ENCODE peak calls at places on chromosomes 7 and 10, in four cellular contexts. V is neuronal stem cell, M is stomach, Q is IMR-90. R is an unnamed sample.

GRCh38 chr10:9166770-9167169 is 1112.3 kb downstream of the GATA3 start:
- DNase-seq in M (no peak), V (no peak), Q (no peak), R (no peak)

GRCh38 chr10:98030093-98030821 is at the start of gene CRTAC1:
- DNase-seq in V (peak), Q (no peak), M (peak), R (peak)

GRCh38 chr10:86303626-86304025 is 63.0 kb downstream of the GRID1 start:
- DNase-seq in Q (no peak), V (no peak), M (peak), R (no peak)

GRCh38 chr10:36381748-36382147 is 739.7 kb upstream of the FZD8 start:
- DNase-seq in Q (no peak), V (no peak), M (no peak), R (no peak)

GRCh38 chr10:75281980-75282379 is 46.2 kb upstream of the COMTD1 start:
- DNase-seq in M (no peak), Q (no peak), V (no peak), R (no peak)

GRCh38 chr7:107999814-108000560 is 3.0 kb downstream of the LAMB1 start:
- DNase-seq in Q (peak), V (no peak), M (no peak), R (no peak)

GRCh38 chr7:34675749-34676374 is 17.8 kb downstream of the NPSR1 start:
- DNase-seq in Q (no peak), V (peak), M (no peak), R (no peak)

GRCh38 chr10:62528441-62528840 is 154.3 kb downstream of the ZNF365 start:
- DNase-seq in Q (no peak), V (no peak), M (no peak), R (no peak)

GRCh38 chr7:107742678-107743566 is 1.0 kb upstream of the CBLL1 start:
- DNase-seq in M (peak), V (peak), Q (no peak), R (peak)

GRCh38 chr7:29113384-29114102 is 32.8 kb downstream of the CPVL start:
- DNase-seq in Q (no peak), M (no peak), V (no peak), R (no peak)

GRCh38 chr7:133434246-133434865 is 181.5 kb downstream of the EXOC4 start:
- DNase-seq in Q (peak), V (no peak), M (no peak), R (no peak)

GRCh38 chr7:29135851-29136250 is 10.5 kb downstream of the CPVL start:
- DNase-seq in Q (no peak), V (no peak), M (no peak), R (no peak)

GRCh38 chr10:75508239-75508813 is 76.9 kb downstream of the LRMDA start:
- DNase-seq in Q (peak), M (no peak), V (no peak), R (no peak)

GRCh38 chr7:29968683-29969457 is 20.7 kb downstream of the SCRN1 start:
- DNase-seq in M (no peak), V (no peak), Q (peak), R (no peak)

GRCh38 chr7:157769016-157769869 is 432.4 kb downstream of the DNAJB6 start:
- DNase-seq in M (no peak), Q (no peak), V (peak), R (no peak)

GRCh38 chr7:136874393-136875032 is 6.1 kb downstream of the CHRM2 start:
- DNase-seq in V (peak), M (no peak), Q (peak), R (no peak)

GRCh38 chr7:159209429-159209828 is 64.8 kb upstream of the VIPR2 start:
- DNase-seq in M (no peak), V (no peak), Q (no peak), R (no peak)

GRCh38 chr10:34216348-34216908 is 598.7 kb downstream of the PARD3 start:
- DNase-seq in Q (peak), M (no peak), V (no peak), R (no peak)

GRCh38 chr10:6607187-6607586 is 27.1 kb upstream of the PRKCQ start:
- DNase-seq in V (no peak), M (no peak), Q (no peak), R (no peak)

GRCh38 chr10:114327537-114328277 is 76.6 kb downstream of the AFAP1L2 start:
- DNase-seq in M (no peak), Q (no peak), V (no peak), R (no peak)

GRCh38 chr7:136868496-136869005 is at the start of gene CHRM2:
- DNase-seq in M (no peak), V (peak), Q (peak), R (no peak)

GRCh38 chr10:71380841-71381240 is 15.9 kb upstream of the CDH23 start:
- DNase-seq in M (no peak), V (no peak), Q (no peak), R (no peak)

GRCh38 chr10:71381611-71382010 is 15.1 kb upstream of the CDH23 start:
- DNase-seq in M (no peak), Q (no peak), V (no peak), R (no peak)

GRCh38 chr10:71383972-71384687 is 12.6 kb upstream of the CDH23 start:
- DNase-seq in V (peak), Q (peak), M (peak), R (peak)

GRCh38 chr10:71382757-71383156 is 14.0 kb upstream of the CDH23 start:
- DNase-seq in M (no peak), V (no peak), Q (peak), R (no peak)

GRCh38 chr10:71382028-71382427 is 14.7 kb upstream of the CDH23 start:
- DNase-seq in Q (no peak), M (no peak), V (no peak), R (no peak)
- H3K4me3 ChIP-seq in Q (no peak), M (no peak), V (no peak), R (no peak)

GRCh38 chr10:126417220-126417825 is 29.0 kb upstream of the ADAM12 start:
- DNase-seq in V (no peak), Q (no peak), M (no peak), R (no peak)
- H3K4me3 ChIP-seq in V (no peak), Q (no peak), M (no peak), R (no peak)

DNA sequence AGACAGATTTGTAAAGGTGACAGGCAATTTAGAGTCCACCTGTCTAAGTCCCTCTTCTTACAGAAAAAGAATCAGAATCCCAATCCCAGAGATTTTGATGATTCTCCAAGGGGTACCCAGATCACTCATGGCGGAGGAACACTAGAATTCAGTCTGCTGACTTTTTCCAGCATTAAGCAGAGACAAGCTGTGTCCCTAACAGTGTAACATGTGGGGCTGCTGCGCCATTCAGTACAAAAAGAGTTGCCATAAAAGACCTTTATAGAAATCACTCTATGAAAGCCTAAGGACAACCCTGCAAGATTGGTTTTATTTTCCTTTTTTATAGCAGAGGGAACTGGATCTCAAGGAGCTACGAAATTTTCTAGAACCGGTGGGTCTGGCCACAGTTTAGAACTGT is 576 bp downstream of the GIMAP7 start:
- DNase-seq in Q (no peak), V (no peak), M (no peak), R (no peak)
- H3K4me3 ChIP-seq in Q (no peak), V (no peak), M (peak), R (peak)

GRCh38 chr10:121572857-121573540 is 25.2 kb downstream of the FGFR2 start:
- DNase-seq in V (no peak), Q (no peak), M (no peak), R (no peak)
- H3K4me3 ChIP-seq in V (no peak), Q (no peak), M (no peak), R (no peak)

DNA sequence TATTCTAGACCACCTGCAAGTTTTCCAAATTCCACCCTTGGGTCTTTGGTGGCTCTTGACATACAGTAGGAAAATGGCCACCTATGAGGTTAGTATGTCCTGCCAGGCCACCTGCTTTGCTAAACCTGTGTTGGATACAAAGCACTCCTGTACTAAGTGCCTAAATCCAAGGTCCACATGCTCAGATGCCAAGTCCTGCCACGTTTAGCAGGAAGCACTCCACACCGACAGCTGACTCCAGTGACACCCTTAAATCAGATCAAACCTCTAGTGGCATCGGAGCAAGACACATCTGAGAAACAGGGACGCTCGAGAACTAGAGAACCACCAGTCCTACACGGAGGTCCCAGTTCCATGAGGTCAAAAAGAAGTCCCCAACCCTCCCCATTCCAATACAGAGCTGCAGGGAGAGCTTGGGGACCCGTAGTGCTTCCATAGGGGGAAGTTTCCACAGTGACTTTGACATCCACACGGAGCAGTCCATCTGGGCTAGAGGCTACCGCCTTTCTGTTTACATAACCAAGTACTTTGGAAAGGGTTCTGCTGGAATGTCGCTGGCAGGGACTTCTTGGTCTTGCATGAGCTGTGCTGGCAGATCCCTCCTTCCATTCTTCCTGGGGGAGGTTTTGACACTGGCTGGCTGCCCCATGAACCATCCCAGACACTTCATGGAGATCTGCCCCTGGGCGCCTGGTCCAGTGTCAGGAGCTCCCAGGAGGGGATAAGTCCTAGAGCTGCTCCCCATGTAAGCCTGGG is 290.6 kb downstream of the PRPF18 start:
- DNase-seq in V (no peak), M (peak), Q (peak), R (peak)
- H3K4me3 ChIP-seq in V (no peak), M (no peak), Q (no peak), R (no peak)

DNA sequence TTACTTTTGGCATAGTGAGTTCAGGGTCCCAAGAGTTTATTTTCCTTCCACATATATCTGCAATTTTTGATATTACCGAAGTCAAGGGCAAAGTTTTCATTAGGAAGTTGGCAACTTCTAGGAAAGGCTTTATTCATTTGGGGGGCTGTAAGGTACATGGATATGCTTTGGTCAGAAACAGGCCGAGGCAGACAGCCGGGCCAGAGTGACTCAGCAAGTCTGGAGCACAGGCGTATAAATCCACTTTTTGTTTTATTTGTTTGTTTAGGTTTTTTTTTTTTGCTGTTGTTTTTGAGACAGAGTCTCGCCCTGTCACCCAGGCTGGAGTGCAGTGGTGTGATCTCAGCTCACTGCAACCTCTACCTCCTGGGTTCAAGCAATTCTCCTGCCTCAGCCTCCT is 3.7 kb downstream of the ZNF680 start:
- DNase-seq in Q (no peak), V (no peak), M (no peak), R (no peak)
- H3K4me3 ChIP-seq in Q (no peak), V (no peak), M (no peak), R (no peak)

DNA sequence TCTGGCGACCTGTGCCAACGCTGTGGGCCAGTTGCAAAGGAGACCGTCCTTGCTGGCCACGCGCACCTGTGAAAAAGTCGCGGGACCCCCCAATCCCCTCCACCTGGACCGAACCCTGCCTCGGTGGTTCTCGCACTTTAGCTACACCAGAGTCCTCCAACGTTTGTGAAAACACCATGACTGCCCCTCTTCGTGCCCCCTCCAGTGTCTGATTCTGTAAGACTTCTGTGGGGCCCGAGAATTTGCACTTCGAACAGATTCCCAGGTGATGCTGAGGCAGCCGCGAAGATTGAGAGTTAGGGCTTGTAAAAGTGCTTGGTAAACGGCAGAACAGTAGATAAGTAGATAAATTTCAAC is 102.4 kb upstream of the SVIL start:
- DNase-seq in V (no peak), Q (no peak), M (no peak), R (no peak)
- H3K4me3 ChIP-seq in V (peak), Q (peak), M (peak), R (no peak)

GRCh38 chr7:48087349-48087748 is 1.7 kb upstream of the UPP1 start:
- DNase-seq in Q (peak), V (no peak), M (no peak), R (no peak)
- H3K4me3 ChIP-seq in Q (no peak), V (no peak), M (no peak), R (no peak)

DNA sequence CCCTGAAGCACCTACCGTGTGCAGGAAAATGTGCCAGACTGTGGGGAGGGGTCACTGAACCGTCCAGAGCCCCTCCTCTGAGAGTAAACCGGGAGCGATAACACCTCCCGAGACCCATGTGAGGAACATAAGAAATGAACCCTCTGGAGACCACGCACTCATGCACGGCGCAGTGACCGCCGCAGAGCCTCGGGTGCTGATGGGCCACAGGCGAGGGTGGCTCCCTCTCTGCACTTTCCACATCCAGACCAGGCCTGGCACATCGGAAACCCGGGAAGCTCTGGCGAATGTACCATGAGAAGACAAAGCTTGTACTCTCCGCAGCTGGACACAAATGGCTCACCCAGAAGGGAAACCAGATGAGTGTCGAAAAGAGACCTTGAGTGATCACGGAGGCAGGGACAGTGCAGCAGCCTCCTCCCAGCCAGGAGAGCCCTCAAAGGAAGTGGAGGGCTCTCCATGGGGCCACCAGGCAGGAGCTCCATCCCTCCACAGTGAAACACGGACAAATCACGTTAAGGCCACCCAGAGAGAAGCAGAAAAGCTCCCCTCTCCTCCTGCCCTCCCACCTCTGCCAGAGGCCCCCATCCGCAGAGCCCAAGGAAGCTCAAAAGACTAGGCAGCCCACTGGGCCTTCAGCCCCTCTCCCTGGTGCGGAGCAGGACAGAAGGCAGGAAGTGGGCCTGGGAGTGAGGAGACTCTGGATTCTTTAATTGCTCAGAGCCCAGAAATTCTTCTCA is 178.1 kb upstream of the PPP2R2D start:
- DNase-seq in Q (no peak), V (no peak), M (no peak), R (no peak)
- H3K4me3 ChIP-seq in Q (no peak), V (no peak), M (no peak), R (no peak)

DNA sequence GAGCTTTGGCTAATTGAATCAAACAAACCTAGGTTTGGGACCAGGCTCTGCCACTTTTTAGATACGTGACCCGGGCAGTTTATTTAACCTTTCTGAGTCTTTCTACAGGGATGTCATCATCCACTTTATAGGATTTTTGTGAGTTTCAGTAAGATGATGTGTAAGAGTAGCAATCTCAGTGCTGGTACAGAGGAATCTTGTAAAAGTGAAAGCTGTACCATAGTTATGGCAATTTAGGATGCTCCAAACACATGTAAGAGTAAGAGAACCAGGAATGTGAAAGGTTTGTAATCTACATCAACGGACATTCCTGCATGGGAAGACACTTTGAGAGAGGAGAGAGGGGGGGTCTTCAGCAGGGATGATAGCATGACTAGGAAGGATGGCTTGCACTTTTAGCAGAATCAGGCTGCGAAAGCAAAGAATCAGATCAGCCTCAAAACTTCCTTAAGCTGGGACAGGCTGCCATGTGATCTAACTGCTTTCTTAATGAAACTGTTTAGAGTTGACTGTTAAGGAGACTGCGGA is 968 bp downstream of the NOLC1 start:
- DNase-seq in M (no peak), Q (peak), V (no peak), R (no peak)
- H3K4me3 ChIP-seq in M (peak), Q (peak), V (peak), R (peak)